ENCODE peak calls at places on chromosomes 16 and 17, in nine cellular contexts. One of them, this sample, is unnamed.

GRCh38 chr16:89784409-89784808 is 32.0 kb downstream of the FANCA start:
- DNase-seq in activated T-helper 1 cell treated with Interleukin-2 at 50 U/mL for 16 hours: no peak
- DNase-seq in Calu3: no peak
- DNase-seq in ELR: no peak
- DNase-seq in left colon: no peak
- DNase-seq in amniotic stem cell: no peak
- DNase-seq in Caki2: no peak
- DNase-seq in small intestine: peak; percentile 14
- DNase-seq in upper lobe of left lung: no peak
- DNase-seq in this sample: no peak

GRCh38 chr16:54506691-54507090 is 220.1 kb upstream of the IRX3 start:
- DNase-seq in Caki2: no peak
- DNase-seq in upper lobe of left lung: peak; percentile 27
- DNase-seq in ELR: no peak
- DNase-seq in small intestine: no peak
- DNase-seq in activated T-helper 1 cell treated with Interleukin-2 at 50 U/mL for 16 hours: no peak
- DNase-seq in left colon: no peak
- DNase-seq in Calu3: no peak
- DNase-seq in amniotic stem cell: no peak
- DNase-seq in this sample: no peak

GRCh38 chr16:4290236-4290830 is 17.5 kb upstream of the TFAP4 start:
- DNase-seq in Calu3: peak; percentile 65
- DNase-seq in small intestine: no peak
- DNase-seq in Caki2: peak; percentile 95
- DNase-seq in ELR: peak; percentile 86
- DNase-seq in activated T-helper 1 cell treated with Interleukin-2 at 50 U/mL for 16 hours: no peak
- DNase-seq in amniotic stem cell: peak; percentile 15
- DNase-seq in upper lobe of left lung: peak; percentile 85
- DNase-seq in left colon: no peak
- DNase-seq in this sample: peak; percentile 77

GRCh38 chr17:6712058-6712853 is 913 bp downstream of the SLC13A5 start:
- DNase-seq in Calu3: peak; percentile 41
- DNase-seq in Caki2: no peak
- DNase-seq in ELR: no peak
- DNase-seq in left colon: no peak
- DNase-seq in small intestine: no peak
- DNase-seq in upper lobe of left lung: no peak
- DNase-seq in amniotic stem cell: no peak
- DNase-seq in activated T-helper 1 cell treated with Interleukin-2 at 50 U/mL for 16 hours: no peak
- DNase-seq in this sample: peak; percentile 61

GRCh38 chr16:12646490-12647274 is 157.0 kb downstream of the CPPED1 start:
- DNase-seq in left colon: no peak
- DNase-seq in Calu3: peak; percentile 42
- DNase-seq in ELR: peak; percentile 17
- DNase-seq in amniotic stem cell: no peak
- DNase-seq in Caki2: peak; percentile 96
- DNase-seq in activated T-helper 1 cell treated with Interleukin-2 at 50 U/mL for 16 hours: no peak
- DNase-seq in upper lobe of left lung: no peak
- DNase-seq in small intestine: no peak
- DNase-seq in this sample: peak; percentile 10

GRCh38 chr16:50329446-50330189 is 39.2 kb downstream of the BRD7 start:
- DNase-seq in upper lobe of left lung: no peak
- DNase-seq in left colon: no peak
- DNase-seq in activated T-helper 1 cell treated with Interleukin-2 at 50 U/mL for 16 hours: no peak
- DNase-seq in small intestine: no peak
- DNase-seq in Calu3: no peak
- DNase-seq in ELR: no peak
- DNase-seq in amniotic stem cell: no peak
- DNase-seq in Caki2: no peak
- DNase-seq in this sample: no peak

GRCh38 chr16:84755004-84755672 is 55.3 kb downstream of the USP10 start:
- DNase-seq in small intestine: no peak
- DNase-seq in Calu3: no peak
- DNase-seq in amniotic stem cell: no peak
- DNase-seq in Caki2: no peak
- DNase-seq in left colon: no peak
- DNase-seq in activated T-helper 1 cell treated with Interleukin-2 at 50 U/mL for 16 hours: no peak
- DNase-seq in upper lobe of left lung: no peak
- DNase-seq in ELR: no peak
- DNase-seq in this sample: no peak

GRCh38 chr17:29238133-29238850 is 8.4 kb upstream of the CRYBA1 start:
- DNase-seq in small intestine: no peak
- DNase-seq in ELR: peak; percentile 70
- DNase-seq in amniotic stem cell: no peak
- DNase-seq in left colon: no peak
- DNase-seq in Caki2: no peak
- DNase-seq in activated T-helper 1 cell treated with Interleukin-2 at 50 U/mL for 16 hours: no peak
- DNase-seq in upper lobe of left lung: no peak
- DNase-seq in Calu3: no peak
- DNase-seq in this sample: peak; percentile 56

GRCh38 chr16:21263640-21264211 is 14.4 kb downstream of the CRYM start:
- DNase-seq in amniotic stem cell: no peak
- DNase-seq in Caki2: peak; percentile 98
- DNase-seq in small intestine: peak; percentile 30
- DNase-seq in ELR: no peak
- DNase-seq in upper lobe of left lung: no peak
- DNase-seq in activated T-helper 1 cell treated with Interleukin-2 at 50 U/mL for 16 hours: no peak
- DNase-seq in Calu3: peak; percentile 40
- DNase-seq in left colon: peak; percentile 46
- DNase-seq in this sample: no peak

GRCh38 chr17:4010754-4011153 is 46.5 kb upstream of the ATP2A3 start:
- DNase-seq in activated T-helper 1 cell treated with Interleukin-2 at 50 U/mL for 16 hours: no peak
- DNase-seq in upper lobe of left lung: no peak
- DNase-seq in amniotic stem cell: no peak
- DNase-seq in Caki2: no peak
- DNase-seq in Calu3: no peak
- DNase-seq in left colon: no peak
- DNase-seq in ELR: no peak
- DNase-seq in small intestine: no peak
- DNase-seq in this sample: no peak

GRCh38 chr17:72465191-72466024 is 344.6 kb downstream of the SOX9 start:
- DNase-seq in Calu3: peak; percentile 86
- DNase-seq in Caki2: peak; percentile 98
- DNase-seq in upper lobe of left lung: no peak
- DNase-seq in ELR: peak; percentile 100
- DNase-seq in small intestine: peak; percentile 98
- DNase-seq in activated T-helper 1 cell treated with Interleukin-2 at 50 U/mL for 16 hours: no peak
- DNase-seq in left colon: peak; percentile 52
- DNase-seq in amniotic stem cell: peak; percentile 85
- DNase-seq in this sample: peak; percentile 49

GRCh38 chr17:44122825-44123355 is 551 bp downstream of the HDAC5 start:
- DNase-seq in upper lobe of left lung: no peak
- DNase-seq in small intestine: no peak
- DNase-seq in left colon: no peak
- DNase-seq in Caki2: no peak
- DNase-seq in amniotic stem cell: no peak
- DNase-seq in ELR: no peak
- DNase-seq in activated T-helper 1 cell treated with Interleukin-2 at 50 U/mL for 16 hours: no peak
- DNase-seq in Calu3: peak; percentile 21
- DNase-seq in this sample: no peak

GRCh38 chr16:1287982-1288670 is 21.3 kb upstream of the UBE2I start:
- DNase-seq in Calu3: no peak
- DNase-seq in ELR: no peak
- DNase-seq in activated T-helper 1 cell treated with Interleukin-2 at 50 U/mL for 16 hours: no peak
- DNase-seq in Caki2: no peak
- DNase-seq in amniotic stem cell: no peak
- DNase-seq in small intestine: no peak
- DNase-seq in upper lobe of left lung: no peak
- DNase-seq in left colon: no peak
- DNase-seq in this sample: no peak

GRCh38 chr17:76727745-76728456 is 1.3 kb downstream of the METTL23 start:
- DNase-seq in Caki2: peak; percentile 69
- DNase-seq in small intestine: peak; percentile 41
- DNase-seq in Calu3: no peak
- DNase-seq in upper lobe of left lung: no peak
- DNase-seq in ELR: peak; percentile 33
- DNase-seq in activated T-helper 1 cell treated with Interleukin-2 at 50 U/mL for 16 hours: no peak
- DNase-seq in amniotic stem cell: no peak
- DNase-seq in left colon: peak; percentile 38
- DNase-seq in this sample: peak; percentile 45

GRCh38 chr17:41906465-41907184 is 12.1 kb downstream of the ACLY start:
- DNase-seq in ELR: no peak
- DNase-seq in Calu3: no peak
- DNase-seq in upper lobe of left lung: no peak
- DNase-seq in Caki2: no peak
- DNase-seq in activated T-helper 1 cell treated with Interleukin-2 at 50 U/mL for 16 hours: no peak
- DNase-seq in small intestine: no peak
- DNase-seq in left colon: no peak
- DNase-seq in amniotic stem cell: no peak
- DNase-seq in this sample: no peak